ENCODE peak calls at places on chromosomes 2 and 18, in five cellular contexts. O, I, C, G and A are unnamed samples.

GRCh38 chr18:3330622-3331021 is 68.7 kb downstream of the MYL12B start:
- DNase-seq in O (no peak), I (no peak), C (no peak), G (no peak), A (no peak)

GRCh38 chr18:21090680-21091079 is 20.9 kb downstream of the ROCK1 start:
- DNase-seq in O (no peak), I (no peak), C (no peak), G (no peak), A (no peak)

GRCh38 chr2:55618649-55619055 is 1.2 kb upstream of the PPP4R3B start:
- DNase-seq in O (peak; percentile 47), I (peak; percentile 63), C (peak; percentile 35), G (no peak), A (peak; percentile 51)

GRCh38 chr2:105184420-105184819 is 57.1 kb upstream of the GPR45 start:
- DNase-seq in O (no peak), I (no peak), C (no peak), G (no peak), A (no peak)

GRCh38 chr18:24792164-24792563 is 331.7 kb downstream of the HRH4 start:
- DNase-seq in O (no peak), I (no peak), C (no peak), G (no peak), A (no peak)

GRCh38 chr2:216741223-216741593 is 45.9 kb upstream of the IGFBP5 start:
- DNase-seq in O (no peak), I (no peak), C (no peak), G (no peak), A (no peak)

GRCh38 chr2:149365826-149366583 is 35.6 kb downstream of the LYPD6 start:
- DNase-seq in O (no peak), I (peak; percentile 3), C (no peak), G (no peak), A (peak; percentile 5)

GRCh38 chr2:28567076-28567471 is 71.2 kb downstream of the PLB1 start:
- DNase-seq in O (no peak), I (no peak), C (peak; percentile 51), G (peak; percentile 30), A (no peak)

GRCh38 chr18:49961271-49961670 is 147.9 kb upstream of the ACAA2 start:
- DNase-seq in O (no peak), I (no peak), C (no peak), G (no peak), A (no peak)